ENCODE peak calls at places on chromosomes 11 and 22, in five cellular contexts. C is left cardiac atrium; G is stimulated activated naive CD8-positive, alpha-beta T cell treated with anti-CD3 and anti-CD28 coated beads, Interleukin-15, Interleukin-2, amounts not matched to agents 100 U/mL and 50 U/mL, for 24 hours; J is lower lobe of right lung; Z is HepG2. X is an unnamed sample.

GRCh38 chr11:1520987-1521349 is 34.4 kb upstream of the MOB2 start:
- ATAC-seq in C (peak), G (no peak), J (no peak), Z (no peak), X (no peak)

GRCh38 chr11:26465270-26465669 is 106.8 kb downstream of the MUC15 start:
- ATAC-seq in C (no peak), G (no peak), J (no peak), Z (no peak), X (no peak)

GRCh38 chr11:121881806-121882205 is 234.2 kb downstream of the BLID start:
- ATAC-seq in C (no peak), G (no peak), J (no peak), Z (no peak), X (no peak)

GRCh38 chr22:22802346-22802970 is 85.2 kb upstream of the IGLL5 start:
- ATAC-seq in C (no peak), G (peak), J (no peak), Z (no peak), X (no peak)

GRCh38 chr11:85694385-85694980 is 8.5 kb upstream of the CCDC89 start:
- ATAC-seq in C (no peak), G (no peak), J (no peak), Z (no peak), X (no peak)

GRCh38 chr11:82814379-82814778 is 80.7 kb upstream of the FAM181B start:
- ATAC-seq in C (no peak), G (no peak), J (no peak), Z (no peak), X (no peak)

GRCh38 chr22:30573594-30574094 is 821 bp downstream of the GAL3ST1 start:
- ATAC-seq in C (no peak), G (no peak), J (peak), Z (peak), X (no peak)

GRCh38 chr11:1415631-1416030 is 25.9 kb downstream of the BRSK2 start:
- ATAC-seq in C (no peak), G (no peak), J (no peak), Z (no peak), X (no peak)

GRCh38 chr22:38957046-38957770 is at the start of gene APOBEC3A:
- ATAC-seq in C (no peak), G (no peak), J (peak), Z (no peak), X (no peak)

GRCh38 chr11:46914910-46915309 is 3.4 kb downstream of the LRP4 start:
- ATAC-seq in C (no peak), G (no peak), J (no peak), Z (no peak), X (no peak)

GRCh38 chr11:1705121-1706052 is 8.4 kb downstream of the KRTAP5-6 start:
- ATAC-seq in C (no peak), G (peak), J (no peak), Z (no peak), X (no peak)

GRCh38 chr11:124611016-124611571 is at the start of gene PANX3:
- ATAC-seq in C (no peak), G (no peak), J (peak), Z (no peak), X (no peak)

GRCh38 chr11:115527534-115528125 is 23.4 kb upstream of the CADM1 start:
- ATAC-seq in C (no peak), G (no peak), J (peak), Z (no peak), X (no peak)

GRCh38 chr11:91163619-91164451 is 941.0 kb upstream of the CHORDC1 start:
- ATAC-seq in C (no peak), G (no peak), J (peak), Z (no peak), X (no peak)

GRCh38 chr11:20089357-20089756 is 70.9 kb downstream of the DBX1 start:
- ATAC-seq in C (no peak), G (no peak), J (no peak), Z (no peak), X (peak)